ENCODE peak calls at places on chromosomes 3 and 15, in six cellular contexts. I is SJSA1; A is breast epithelium; G is heart left ventricle; M is CD4-positive, CD25-positive, alpha-beta regulatory T cell; N is left ventricle myocardium inferior. X is an unnamed sample.
A peak's percentile ranks its signal among the peaks of the same experiment; 100 is the strongest.

GRCh38 chr3:124986153-124987143 is 51.9 kb upstream of the MUC13 start:
- DNase-seq in I (peak; percentile 91), A (no peak), G (no peak), M (no peak), N (no peak), X (peak; percentile 43)

GRCh38 chr15:81880833-81881232 is 165.0 kb downstream of the MEX3B start:
- DNase-seq in I (no peak), A (no peak), G (no peak), M (no peak), N (no peak), X (no peak)

GRCh38 chr15:29784413-29784812 is 37.9 kb downstream of the TJP1 start:
- DNase-seq in I (no peak), A (no peak), G (no peak), M (no peak), N (no peak), X (no peak)

GRCh38 chr15:39776068-39776467 is 6.6 kb downstream of the FSIP1 start:
- DNase-seq in I (no peak), A (no peak), G (no peak), M (no peak), N (no peak), X (no peak)

GRCh38 chr3:187811580-187812250 is 66.4 kb upstream of the BCL6 start:
- DNase-seq in I (no peak), A (no peak), G (no peak), M (no peak), N (no peak), X (no peak)

GRCh38 chr3:10804183-10804648 is 11.8 kb upstream of the SLC6A11 start:
- DNase-seq in I (no peak), A (no peak), G (no peak), M (no peak), N (no peak), X (no peak)

GRCh38 chr3:8532251-8532831 is 30.7 kb downstream of the LMCD1 start:
- DNase-seq in I (no peak), A (no peak), G (no peak), M (no peak), N (no peak), X (no peak)

GRCh38 chr15:23687143-23687470 is at the start of gene NDN:
- DNase-seq in I (peak; percentile 42), A (no peak), G (peak; percentile 74), M (no peak), N (peak; percentile 45), X (peak; percentile 37)

GRCh38 chr15:68363353-68363752 is 68.6 kb downstream of the ITGA11 start:
- DNase-seq in I (no peak), A (no peak), G (no peak), M (no peak), N (no peak), X (no peak)

GRCh38 chr3:159854500-159855124 is 134.0 kb upstream of the IL12A start:
- DNase-seq in I (peak; percentile 74), A (no peak), G (no peak), M (no peak), N (no peak), X (no peak)

GRCh38 chr15:76162784-76163428 is 103.1 kb downstream of the TMEM266 start:
- DNase-seq in I (no peak), A (no peak), G (no peak), M (no peak), N (no peak), X (no peak)

GRCh38 chr3:107574650-107575049 is 51.9 kb downstream of the BBX start:
- DNase-seq in I (no peak), A (no peak), G (no peak), M (no peak), N (no peak), X (no peak)

GRCh38 chr15:65286704-65287514 is at the start of gene PARP16:
- DNase-seq in I (peak; percentile 90), A (peak; percentile 92), G (peak; percentile 96), M (peak; percentile 92), N (peak; percentile 92), X (peak; percentile 97)

GRCh38 chr15:96058103-96058851 is 272.2 kb upstream of the NR2F2 start:
- DNase-seq in I (no peak), A (no peak), G (no peak), M (no peak), N (no peak), X (no peak)

GRCh38 chr3:64319391-64319790 is 94.1 kb upstream of the PRICKLE2 start:
- DNase-seq in I (no peak), A (no peak), G (no peak), M (no peak), N (no peak), X (no peak)

GRCh38 chr15:40633178-40633577 is 39.1 kb downstream of the KNL1 start:
- DNase-seq in I (peak; percentile 61), A (no peak), G (no peak), M (no peak), N (no peak), X (no peak)

GRCh38 chr3:65671004-65671403 is 367.7 kb downstream of the MAGI1 start:
- DNase-seq in I (no peak), A (no peak), G (no peak), M (no peak), N (no peak), X (no peak)

GRCh38 chr3:10008588-10009344 is 17.5 kb upstream of the FANCD2 start:
- DNase-seq in I (peak; percentile 66), A (peak; percentile 87), G (peak; percentile 94), M (peak; percentile 77), N (peak; percentile 92), X (peak; percentile 73)

GRCh38 chr15:64536244-64536836 is 76.0 kb downstream of the ZNF609 start:
- DNase-seq in I (peak; percentile 47), A (no peak), G (no peak), M (no peak), N (no peak), X (no peak)

GRCh38 chr3:4897765-4898453 is 81.3 kb upstream of the BHLHE40 start:
- DNase-seq in I (no peak), A (no peak), G (no peak), M (no peak), N (no peak), X (no peak)

GRCh38 chr3:41200669-41201021 is 1.3 kb downstream of the CTNNB1 start:
- DNase-seq in I (no peak), A (no peak), G (no peak), M (peak; percentile 2), N (no peak), X (no peak)

GRCh38 chr15:58331562-58331902 is 100.3 kb upstream of the LIPC start:
- DNase-seq in I (no peak), A (no peak), G (no peak), M (no peak), N (no peak), X (no peak)

GRCh38 chr15:58330836-58331561 is 100.8 kb upstream of the LIPC start:
- DNase-seq in I (no peak), A (no peak), G (no peak), M (no peak), N (no peak), X (no peak)

GRCh38 chr15:58332676-58333400 is 99.0 kb upstream of the LIPC start:
- DNase-seq in I (no peak), A (no peak), G (no peak), M (no peak), N (no peak), X (no peak)

GRCh38 chr15:58330468-58330793 is 101.4 kb upstream of the LIPC start:
- DNase-seq in I (no peak), A (no peak), G (no peak), M (no peak), N (no peak), X (no peak)

DNA sequence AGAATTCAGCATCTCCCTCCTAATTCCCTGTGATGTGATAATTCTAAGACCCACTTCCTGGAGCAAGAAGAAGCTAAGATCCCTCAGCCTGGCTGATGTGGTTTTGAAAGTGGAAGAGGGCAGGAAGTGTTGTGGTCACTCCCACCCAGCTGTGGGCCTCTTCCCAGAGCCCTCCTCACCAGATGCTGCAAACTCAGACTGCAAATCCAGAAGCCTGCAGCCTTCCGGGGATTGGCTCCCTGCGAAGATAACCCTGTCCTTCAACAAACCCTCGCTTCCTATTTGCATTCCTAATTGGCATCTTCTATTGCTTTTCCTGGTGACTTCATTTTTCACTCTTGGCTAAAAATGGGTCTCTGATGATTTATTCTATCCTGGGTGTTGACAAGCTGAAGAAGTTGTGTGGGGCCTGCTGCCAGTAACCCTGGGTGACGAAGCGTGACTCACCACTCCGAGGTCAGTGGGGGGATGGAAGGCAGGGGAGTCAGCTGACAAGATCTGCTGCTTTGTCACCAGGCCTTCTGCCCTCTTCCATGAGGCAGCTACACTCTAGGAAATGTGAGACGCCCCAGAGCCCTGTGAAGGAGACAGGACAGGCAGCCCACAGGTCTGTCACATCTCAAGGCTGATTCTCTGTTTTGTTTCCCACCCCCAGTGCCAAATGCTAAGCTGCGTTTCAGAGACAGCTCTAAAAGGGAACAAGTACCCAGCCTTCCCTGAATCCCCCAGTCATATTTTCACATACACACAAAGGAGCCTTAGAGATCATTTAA is 99.7 kb upstream of the LIPC start:
- DNase-seq in I (peak; percentile 99), A (peak; percentile 96), G (peak; percentile 94), M (peak; percentile 20), N (peak; percentile 95), X (peak; percentile 94)
- H3K4me3 ChIP-seq in I (no peak overlapping the region), A (no peak overlapping the region), G (peak overlapping the region; percentile 14), M (no peak overlapping the region), N (peak overlapping the region; percentile 29), X (peak overlapping the region; percentile 18)

DNA sequence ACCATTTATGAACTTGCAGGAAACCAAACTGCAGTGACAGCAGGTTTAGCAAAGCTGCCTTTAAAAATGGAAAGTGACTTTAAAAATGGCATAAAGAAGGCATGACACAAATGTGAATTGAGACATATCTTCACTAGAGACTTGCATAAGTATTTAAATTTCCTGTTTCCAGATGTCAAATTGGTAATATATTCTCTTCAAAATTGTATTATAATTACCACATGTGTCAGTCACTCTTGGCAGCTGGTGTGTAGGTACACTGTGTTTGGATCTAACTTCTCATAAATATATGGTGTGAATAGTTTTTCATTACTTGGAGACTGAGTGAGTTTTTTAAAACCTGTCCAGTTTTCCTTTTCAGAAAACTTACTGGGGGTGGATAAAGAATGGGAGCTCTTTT is 636.2 kb upstream of the SGO1 start:
- DNase-seq in I (no peak), A (no peak), G (no peak), M (no peak), N (no peak), X (no peak)
- H3K9me3 ChIP-seq in I (no peaks in the 10 kb centered on the region), A (peaks cover 8% of the 10 kb centered on the region), G (no peaks in the 10 kb centered on the region), M (peaks cover 9% of the 10 kb centered on the region), N (peaks cover 32% of the 10 kb centered on the region), X (no peaks in the 10 kb centered on the region)

GRCh38 chr15:88539441-88539840 is 7.0 kb downstream of the DET1 start:
- DNase-seq in I (no peak), A (no peak), G (no peak), M (no peak), N (no peak), X (no peak)
- H3K4me1 ChIP-seq in I (no peaks in the 10 kb centered on the region), A (no peaks in the 10 kb centered on the region), G (peaks cover 11% of the 10 kb centered on the region), M (no peaks in the 10 kb centered on the region), N (peaks cover 46% of the 10 kb centered on the region), X (no peaks in the 10 kb centered on the region)

DNA sequence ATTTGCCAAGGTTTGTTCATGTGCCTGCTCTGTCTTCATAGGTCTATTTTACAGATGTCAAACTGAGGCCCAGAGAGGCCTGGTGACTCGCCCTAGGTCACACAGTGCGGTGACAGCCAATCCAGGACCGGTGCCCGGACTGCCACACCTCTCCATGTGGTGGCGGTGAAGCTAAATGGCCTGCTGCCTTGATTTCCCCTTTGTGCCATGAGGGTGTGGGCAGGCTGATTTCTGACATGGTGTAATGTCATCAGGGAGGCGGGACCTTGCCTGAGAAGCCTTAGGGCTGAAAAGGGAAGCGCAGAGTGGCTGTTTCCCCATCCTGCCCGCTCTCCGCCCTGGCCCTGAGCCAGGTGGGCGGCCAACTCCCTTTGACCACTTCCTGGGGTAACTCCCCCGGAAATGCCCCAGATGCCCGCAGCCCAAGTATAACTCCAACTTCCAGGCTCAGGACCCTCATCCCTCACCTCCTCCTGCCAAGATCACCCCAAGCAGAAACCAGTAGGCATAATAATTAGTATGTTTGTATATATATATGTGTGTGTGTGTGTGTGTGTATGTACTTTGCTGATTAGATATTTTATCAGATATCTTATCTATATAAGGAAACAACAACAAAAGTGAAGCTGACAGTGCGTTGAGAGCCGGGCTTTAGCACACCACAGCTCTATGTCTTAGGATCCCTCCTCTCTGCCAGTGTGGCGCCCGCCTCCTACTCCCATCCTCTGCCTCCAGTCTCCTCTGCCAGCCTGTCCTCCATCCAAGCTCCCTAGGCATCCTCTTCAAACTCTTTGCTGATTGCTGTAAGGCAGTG is 63.9 kb downstream of the IQSEC1 start:
- DNase-seq in I (no peak), A (no peak), G (peak; percentile 91), M (peak; percentile 39), N (peak; percentile 69), X (no peak)
- H3K4me3 ChIP-seq in I (no peak overlapping the region), A (no peak overlapping the region), G (no peak overlapping the region), M (peak overlapping the region; percentile 60), N (no peak overlapping the region), X (no peak overlapping the region)

X was measured in BE2C.